ENCODE peak calls at places on chromosome 13, in nine cellular contexts. One of them, this sample, is unnamed.

GRCh38 chr13:20633802-20634201 is 66.8 kb downstream of the IFT88 start:
- DNase-seq in NCI-H1092: no peak
- DNase-seq in activated naive CD8-positive, alpha-beta T cell treated with anti-CD3 and anti-CD28 coated beads, Interleukin-2, amount 50 U/mL, for 24 hours: no peak
- DNase-seq in upper lobe of left lung: no peak
- DNase-seq in T follicular helper cell: no peak
- DNase-seq in activated CD4-positive, alpha-beta T cell treated with anti-CD3 and anti-CD28 coated beads for 1 hour: no peak
- DNase-seq in GOT3: no peak
- DNase-seq in activated CD8-positive, alpha-beta T cell treated with anti-CD3 and anti-CD28 coated beads for 36 hours: no peak
- DNase-seq in anterior cingulate cortex: no peak
- DNase-seq in this sample: no peak

GRCh38 chr13:94272038-94272437 is 207.4 kb downstream of the DCT start:
- DNase-seq in NCI-H1092: no peak
- DNase-seq in activated naive CD8-positive, alpha-beta T cell treated with anti-CD3 and anti-CD28 coated beads, Interleukin-2, amount 50 U/mL, for 24 hours: no peak
- DNase-seq in upper lobe of left lung: no peak
- DNase-seq in T follicular helper cell: no peak
- DNase-seq in activated CD4-positive, alpha-beta T cell treated with anti-CD3 and anti-CD28 coated beads for 1 hour: no peak
- DNase-seq in GOT3: no peak
- DNase-seq in activated CD8-positive, alpha-beta T cell treated with anti-CD3 and anti-CD28 coated beads for 36 hours: no peak
- DNase-seq in anterior cingulate cortex: no peak
- DNase-seq in this sample: no peak

GRCh38 chr13:108033800-108034707 is 181.3 kb downstream of the LIG4 start:
- DNase-seq in NCI-H1092: no peak
- DNase-seq in activated naive CD8-positive, alpha-beta T cell treated with anti-CD3 and anti-CD28 coated beads, Interleukin-2, amount 50 U/mL, for 24 hours: no peak
- DNase-seq in upper lobe of left lung: no peak
- DNase-seq in T follicular helper cell: no peak
- DNase-seq in activated CD4-positive, alpha-beta T cell treated with anti-CD3 and anti-CD28 coated beads for 1 hour: no peak
- DNase-seq in GOT3: no peak
- DNase-seq in activated CD8-positive, alpha-beta T cell treated with anti-CD3 and anti-CD28 coated beads for 36 hours: no peak
- DNase-seq in anterior cingulate cortex: no peak
- DNase-seq in this sample: no peak

GRCh38 chr13:112055032-112055416 is 11.9 kb upstream of the SOX1 start:
- DNase-seq in NCI-H1092: no peak
- DNase-seq in activated naive CD8-positive, alpha-beta T cell treated with anti-CD3 and anti-CD28 coated beads, Interleukin-2, amount 50 U/mL, for 24 hours: no peak
- DNase-seq in upper lobe of left lung: no peak
- DNase-seq in T follicular helper cell: no peak
- DNase-seq in activated CD4-positive, alpha-beta T cell treated with anti-CD3 and anti-CD28 coated beads for 1 hour: no peak
- DNase-seq in GOT3: no peak
- DNase-seq in activated CD8-positive, alpha-beta T cell treated with anti-CD3 and anti-CD28 coated beads for 36 hours: no peak
- DNase-seq in anterior cingulate cortex: no peak
- DNase-seq in this sample: no peak

GRCh38 chr13:58480011-58480410 is 848.5 kb downstream of the PCDH17 start:
- DNase-seq in NCI-H1092: no peak
- DNase-seq in activated naive CD8-positive, alpha-beta T cell treated with anti-CD3 and anti-CD28 coated beads, Interleukin-2, amount 50 U/mL, for 24 hours: no peak
- DNase-seq in upper lobe of left lung: no peak
- DNase-seq in T follicular helper cell: no peak
- DNase-seq in activated CD4-positive, alpha-beta T cell treated with anti-CD3 and anti-CD28 coated beads for 1 hour: no peak
- DNase-seq in GOT3: no peak
- DNase-seq in activated CD8-positive, alpha-beta T cell treated with anti-CD3 and anti-CD28 coated beads for 36 hours: no peak
- DNase-seq in anterior cingulate cortex: no peak
- DNase-seq in this sample: no peak

GRCh38 chr13:24261566-24261965 is 47.8 kb upstream of the C1QTNF9 start:
- DNase-seq in NCI-H1092: no peak
- DNase-seq in activated naive CD8-positive, alpha-beta T cell treated with anti-CD3 and anti-CD28 coated beads, Interleukin-2, amount 50 U/mL, for 24 hours: no peak
- DNase-seq in upper lobe of left lung: no peak
- DNase-seq in T follicular helper cell: peak
- DNase-seq in activated CD4-positive, alpha-beta T cell treated with anti-CD3 and anti-CD28 coated beads for 1 hour: no peak
- DNase-seq in GOT3: no peak
- DNase-seq in activated CD8-positive, alpha-beta T cell treated with anti-CD3 and anti-CD28 coated beads for 36 hours: peak
- DNase-seq in anterior cingulate cortex: no peak
- DNase-seq in this sample: no peak

GRCh38 chr13:45278096-45278645 is 62.8 kb downstream of the TPT1 start:
- DNase-seq in NCI-H1092: no peak
- DNase-seq in activated naive CD8-positive, alpha-beta T cell treated with anti-CD3 and anti-CD28 coated beads, Interleukin-2, amount 50 U/mL, for 24 hours: no peak
- DNase-seq in upper lobe of left lung: no peak
- DNase-seq in T follicular helper cell: no peak
- DNase-seq in activated CD4-positive, alpha-beta T cell treated with anti-CD3 and anti-CD28 coated beads for 1 hour: no peak
- DNase-seq in GOT3: no peak
- DNase-seq in activated CD8-positive, alpha-beta T cell treated with anti-CD3 and anti-CD28 coated beads for 36 hours: no peak
- DNase-seq in anterior cingulate cortex: no peak
- DNase-seq in this sample: no peak

GRCh38 chr13:108618233-108618632 is 11.2 kb upstream of the MYO16 start:
- DNase-seq in NCI-H1092: no peak
- DNase-seq in activated naive CD8-positive, alpha-beta T cell treated with anti-CD3 and anti-CD28 coated beads, Interleukin-2, amount 50 U/mL, for 24 hours: no peak
- DNase-seq in upper lobe of left lung: no peak
- DNase-seq in T follicular helper cell: no peak
- DNase-seq in activated CD4-positive, alpha-beta T cell treated with anti-CD3 and anti-CD28 coated beads for 1 hour: no peak
- DNase-seq in GOT3: no peak
- DNase-seq in activated CD8-positive, alpha-beta T cell treated with anti-CD3 and anti-CD28 coated beads for 36 hours: no peak
- DNase-seq in anterior cingulate cortex: no peak
- DNase-seq in this sample: no peak

GRCh38 chr13:87498681-87499080 is 172.5 kb upstream of the SLITRK5 start:
- DNase-seq in NCI-H1092: no peak
- DNase-seq in activated naive CD8-positive, alpha-beta T cell treated with anti-CD3 and anti-CD28 coated beads, Interleukin-2, amount 50 U/mL, for 24 hours: no peak
- DNase-seq in upper lobe of left lung: no peak
- DNase-seq in T follicular helper cell: no peak
- DNase-seq in activated CD4-positive, alpha-beta T cell treated with anti-CD3 and anti-CD28 coated beads for 1 hour: no peak
- DNase-seq in GOT3: no peak
- DNase-seq in activated CD8-positive, alpha-beta T cell treated with anti-CD3 and anti-CD28 coated beads for 36 hours: no peak
- DNase-seq in anterior cingulate cortex: no peak
- DNase-seq in this sample: no peak

GRCh38 chr13:74230984-74231443 is 96.8 kb upstream of the KLF12 start:
- DNase-seq in NCI-H1092: no peak
- DNase-seq in activated naive CD8-positive, alpha-beta T cell treated with anti-CD3 and anti-CD28 coated beads, Interleukin-2, amount 50 U/mL, for 24 hours: no peak
- DNase-seq in upper lobe of left lung: no peak
- DNase-seq in T follicular helper cell: no peak
- DNase-seq in activated CD4-positive, alpha-beta T cell treated with anti-CD3 and anti-CD28 coated beads for 1 hour: no peak
- DNase-seq in GOT3: no peak
- DNase-seq in activated CD8-positive, alpha-beta T cell treated with anti-CD3 and anti-CD28 coated beads for 36 hours: peak
- DNase-seq in anterior cingulate cortex: no peak
- DNase-seq in this sample: no peak

GRCh38 chr13:93248627-93249047 is 22.0 kb downstream of the GPC6 start:
- DNase-seq in NCI-H1092: peak
- DNase-seq in activated naive CD8-positive, alpha-beta T cell treated with anti-CD3 and anti-CD28 coated beads, Interleukin-2, amount 50 U/mL, for 24 hours: no peak
- DNase-seq in upper lobe of left lung: peak
- DNase-seq in T follicular helper cell: no peak
- DNase-seq in activated CD4-positive, alpha-beta T cell treated with anti-CD3 and anti-CD28 coated beads for 1 hour: no peak
- DNase-seq in GOT3: no peak
- DNase-seq in activated CD8-positive, alpha-beta T cell treated with anti-CD3 and anti-CD28 coated beads for 36 hours: no peak
- DNase-seq in anterior cingulate cortex: no peak
- DNase-seq in this sample: no peak

GRCh38 chr13:20877902-20878301 is 24.6 kb downstream of the XPO4 start:
- DNase-seq in NCI-H1092: no peak
- DNase-seq in activated naive CD8-positive, alpha-beta T cell treated with anti-CD3 and anti-CD28 coated beads, Interleukin-2, amount 50 U/mL, for 24 hours: no peak
- DNase-seq in upper lobe of left lung: peak
- DNase-seq in T follicular helper cell: no peak
- DNase-seq in activated CD4-positive, alpha-beta T cell treated with anti-CD3 and anti-CD28 coated beads for 1 hour: no peak
- DNase-seq in GOT3: no peak
- DNase-seq in activated CD8-positive, alpha-beta T cell treated with anti-CD3 and anti-CD28 coated beads for 36 hours: no peak
- DNase-seq in anterior cingulate cortex: no peak
- DNase-seq in this sample: no peak

GRCh38 chr13:97344250-97345175 is 89.5 kb upstream of the RAP2A start:
- DNase-seq in NCI-H1092: peak
- DNase-seq in activated naive CD8-positive, alpha-beta T cell treated with anti-CD3 and anti-CD28 coated beads, Interleukin-2, amount 50 U/mL, for 24 hours: peak
- DNase-seq in upper lobe of left lung: peak
- DNase-seq in T follicular helper cell: peak
- DNase-seq in activated CD4-positive, alpha-beta T cell treated with anti-CD3 and anti-CD28 coated beads for 1 hour: no peak
- DNase-seq in GOT3: no peak
- DNase-seq in activated CD8-positive, alpha-beta T cell treated with anti-CD3 and anti-CD28 coated beads for 36 hours: peak
- DNase-seq in anterior cingulate cortex: no peak
- DNase-seq in this sample: no peak

GRCh38 chr13:19781526-19781925 is 1.2 kb downstream of the PSPC1 start:
- DNase-seq in NCI-H1092: no peak
- DNase-seq in activated naive CD8-positive, alpha-beta T cell treated with anti-CD3 and anti-CD28 coated beads, Interleukin-2, amount 50 U/mL, for 24 hours: peak
- DNase-seq in upper lobe of left lung: no peak
- DNase-seq in T follicular helper cell: no peak
- DNase-seq in activated CD4-positive, alpha-beta T cell treated with anti-CD3 and anti-CD28 coated beads for 1 hour: no peak
- DNase-seq in GOT3: no peak
- DNase-seq in activated CD8-positive, alpha-beta T cell treated with anti-CD3 and anti-CD28 coated beads for 36 hours: peak
- DNase-seq in anterior cingulate cortex: no peak
- DNase-seq in this sample: no peak

GRCh38 chr13:27583645-27584044 is 36.7 kb downstream of the LNX2 start:
- DNase-seq in NCI-H1092: no peak
- DNase-seq in activated naive CD8-positive, alpha-beta T cell treated with anti-CD3 and anti-CD28 coated beads, Interleukin-2, amount 50 U/mL, for 24 hours: no peak
- DNase-seq in upper lobe of left lung: no peak
- DNase-seq in T follicular helper cell: no peak
- DNase-seq in activated CD4-positive, alpha-beta T cell treated with anti-CD3 and anti-CD28 coated beads for 1 hour: no peak
- DNase-seq in GOT3: no peak
- DNase-seq in activated CD8-positive, alpha-beta T cell treated with anti-CD3 and anti-CD28 coated beads for 36 hours: no peak
- DNase-seq in anterior cingulate cortex: no peak
- DNase-seq in this sample: no peak

GRCh38 chr13:44022196-44022595 is 142.5 kb downstream of the LACC1 start:
- DNase-seq in NCI-H1092: no peak
- DNase-seq in activated naive CD8-positive, alpha-beta T cell treated with anti-CD3 and anti-CD28 coated beads, Interleukin-2, amount 50 U/mL, for 24 hours: no peak
- DNase-seq in upper lobe of left lung: no peak
- DNase-seq in T follicular helper cell: no peak
- DNase-seq in activated CD4-positive, alpha-beta T cell treated with anti-CD3 and anti-CD28 coated beads for 1 hour: no peak
- DNase-seq in GOT3: no peak
- DNase-seq in activated CD8-positive, alpha-beta T cell treated with anti-CD3 and anti-CD28 coated beads for 36 hours: no peak
- DNase-seq in anterior cingulate cortex: no peak
- DNase-seq in this sample: no peak